ENCODE peak calls at places on chromosomes 6 and 20, in four cellular contexts. One of them, this sample, is unnamed.
A peak's percentile ranks its signal among the peaks of the same experiment; 100 is the strongest.

GRCh38 chr6:113414511-113414910 is 442.6 kb upstream of the MARCKS start:
- DNase-seq in WTC11: no peak
- DNase-seq in H1: no peak
- DNase-seq in SK-N-SH: peak; percentile 26
- DNase-seq in this sample: no peak

GRCh38 chr6:81962198-81962597 is 209.7 kb upstream of the TENT5A start:
- DNase-seq in WTC11: no peak
- DNase-seq in H1: no peak
- DNase-seq in SK-N-SH: no peak
- DNase-seq in this sample: no peak

GRCh38 chr6:27503436-27504030 is 30.6 kb upstream of the ZNF184 start:
- DNase-seq in WTC11: peak; percentile 86
- DNase-seq in H1: peak; percentile 96
- DNase-seq in SK-N-SH: peak; percentile 47
- DNase-seq in this sample: peak; percentile 92

GRCh38 chr20:47576516-47577033 is 74.9 kb downstream of the NCOA3 start:
- DNase-seq in WTC11: no peak
- DNase-seq in H1: no peak
- DNase-seq in SK-N-SH: peak; percentile 72
- DNase-seq in this sample: peak; percentile 77

GRCh38 chr20:23162887-23163286 is 76.8 kb upstream of the CD93 start:
- DNase-seq in WTC11: no peak
- DNase-seq in H1: peak; percentile 40
- DNase-seq in SK-N-SH: no peak
- DNase-seq in this sample: no peak

GRCh38 chr6:10313799-10314162 is 101.1 kb downstream of the TFAP2A start:
- DNase-seq in WTC11: no peak
- DNase-seq in H1: no peak
- DNase-seq in SK-N-SH: no peak
- DNase-seq in this sample: no peak

GRCh38 chr6:88048556-88048955 is 915 bp downstream of the SPACA1 start:
- DNase-seq in WTC11: no peak
- DNase-seq in H1: no peak
- DNase-seq in SK-N-SH: no peak
- DNase-seq in this sample: no peak

GRCh38 chr6:156396791-156397418 is 380.3 kb upstream of the ARID1B start:
- DNase-seq in WTC11: peak; percentile 47
- DNase-seq in H1: peak; percentile 63
- DNase-seq in SK-N-SH: no peak
- DNase-seq in this sample: no peak

GRCh38 chr6:141744194-141744925 is 388.4 kb upstream of the GJE1 start:
- DNase-seq in WTC11: no peak
- DNase-seq in H1: no peak
- DNase-seq in SK-N-SH: no peak
- DNase-seq in this sample: no peak

GRCh38 chr6:139841794-139842215 is 467.4 kb upstream of the CITED2 start:
- DNase-seq in WTC11: no peak
- DNase-seq in H1: no peak
- DNase-seq in SK-N-SH: no peak
- DNase-seq in this sample: no peak

GRCh38 chr6:143967861-143968498 is 40.1 kb downstream of the PLAGL1 start:
- DNase-seq in WTC11: no peak
- DNase-seq in H1: no peak
- DNase-seq in SK-N-SH: no peak
- DNase-seq in this sample: no peak

GRCh38 chr6:133682506-133683290 is 206.2 kb upstream of the TCF21 start:
- DNase-seq in WTC11: no peak
- DNase-seq in H1: no peak
- DNase-seq in SK-N-SH: no peak
- DNase-seq in this sample: no peak

GRCh38 chr6:97819680-97820079 is 536.7 kb upstream of the MMS22L start:
- DNase-seq in WTC11: no peak
- DNase-seq in H1: no peak
- DNase-seq in SK-N-SH: no peak
- DNase-seq in this sample: no peak

GRCh38 chr20:57410398-57411323 is 19.5 kb downstream of the RBM38 start:
- DNase-seq in WTC11: no peak
- DNase-seq in H1: no peak
- DNase-seq in SK-N-SH: no peak
- DNase-seq in this sample: no peak

GRCh38 chr6:112193535-112194051 is 60.8 kb downstream of the LAMA4 start:
- DNase-seq in WTC11: no peak
- DNase-seq in H1: no peak
- DNase-seq in SK-N-SH: no peak
- DNase-seq in this sample: no peak

GRCh38 chr6:32973144-32973854 is 4.9 kb downstream of the BRD2 start:
- DNase-seq in WTC11: peak; percentile 29
- DNase-seq in H1: peak; percentile 50
- DNase-seq in SK-N-SH: no peak
- DNase-seq in this sample: peak; percentile 49

GRCh38 chr20:13212750-13213149 is 8.3 kb upstream of the ISM1 start:
- DNase-seq in WTC11: no peak
- DNase-seq in H1: no peak
- DNase-seq in SK-N-SH: no peak
- DNase-seq in this sample: no peak

GRCh38 chr6:111951439-111952140 is 78.3 kb upstream of the FYN start:
- DNase-seq in WTC11: no peak
- DNase-seq in H1: no peak
- DNase-seq in SK-N-SH: no peak
- DNase-seq in this sample: no peak

GRCh38 chr6:107866606-107867301 is 42.6 kb upstream of the SCML4 start:
- DNase-seq in WTC11: no peak
- DNase-seq in H1: no peak
- DNase-seq in SK-N-SH: peak; percentile 51
- DNase-seq in this sample: peak; percentile 31

GRCh38 chr6:129364767-129365166 is 345.2 kb downstream of the ARHGAP18 start:
- DNase-seq in WTC11: no peak
- DNase-seq in H1: no peak
- DNase-seq in SK-N-SH: no peak
- DNase-seq in this sample: no peak

GRCh38 chr6:161226005-161226964 is 47.6 kb downstream of the AGPAT4 start:
- DNase-seq in WTC11: no peak
- DNase-seq in H1: no peak
- DNase-seq in SK-N-SH: no peak
- DNase-seq in this sample: peak; percentile 96

GRCh38 chr6:98904096-98904495 is 43.6 kb downstream of the FBXL4 start:
- DNase-seq in WTC11: no peak
- DNase-seq in H1: no peak
- DNase-seq in SK-N-SH: no peak
- DNase-seq in this sample: no peak

GRCh38 chr6:148002067-148002466 is 340.6 kb upstream of the SASH1 start:
- DNase-seq in WTC11: no peak
- DNase-seq in H1: no peak
- DNase-seq in SK-N-SH: no peak
- DNase-seq in this sample: no peak

GRCh38 chr20:63097336-63097831 is 90.6 kb upstream of the BHLHE23 start:
- DNase-seq in WTC11: peak; percentile 7
- DNase-seq in H1: peak; percentile 41
- DNase-seq in SK-N-SH: no peak
- DNase-seq in this sample: no peak

GRCh38 chr20:45822863-45823262 is 4.2 kb downstream of the TNNC2 start:
- DNase-seq in WTC11: no peak
- DNase-seq in H1: no peak
- DNase-seq in SK-N-SH: no peak
- DNase-seq in this sample: no peak

GRCh38 chr6:156577749-156578148 is 199.4 kb upstream of the ARID1B start:
- DNase-seq in WTC11: no peak
- DNase-seq in H1: no peak
- DNase-seq in SK-N-SH: no peak
- DNase-seq in this sample: no peak

GRCh38 chr6:5053864-5054426 is 31.2 kb upstream of the PPP1R3G start:
- DNase-seq in WTC11: no peak
- DNase-seq in H1: no peak
- DNase-seq in SK-N-SH: no peak
- DNase-seq in this sample: no peak

GRCh38 chr6:166581091-166581511 is 5.4 kb downstream of the RAMACL start:
- DNase-seq in WTC11: no peak
- DNase-seq in H1: no peak
- DNase-seq in SK-N-SH: no peak
- DNase-seq in this sample: no peak
- TF ChIP-seq TEAD4 in WTC11: no peak
- TF ChIP-seq TEAD4 in H1: no peak
- TF ChIP-seq TEAD4 in SK-N-SH: no peak
- TF ChIP-seq TEAD4 in this sample: no peak

GRCh38 chr6:43407296-43407695 is 20.0 kb upstream of the ABCC10 start:
- DNase-seq in WTC11: no peak
- DNase-seq in H1: no peak
- DNase-seq in SK-N-SH: no peak
- DNase-seq in this sample: no peak
- TF ChIP-seq TEAD4 in WTC11: no peak
- TF ChIP-seq TEAD4 in H1: no peak
- TF ChIP-seq TEAD4 in SK-N-SH: no peak
- TF ChIP-seq TEAD4 in this sample: no peak

DNA sequence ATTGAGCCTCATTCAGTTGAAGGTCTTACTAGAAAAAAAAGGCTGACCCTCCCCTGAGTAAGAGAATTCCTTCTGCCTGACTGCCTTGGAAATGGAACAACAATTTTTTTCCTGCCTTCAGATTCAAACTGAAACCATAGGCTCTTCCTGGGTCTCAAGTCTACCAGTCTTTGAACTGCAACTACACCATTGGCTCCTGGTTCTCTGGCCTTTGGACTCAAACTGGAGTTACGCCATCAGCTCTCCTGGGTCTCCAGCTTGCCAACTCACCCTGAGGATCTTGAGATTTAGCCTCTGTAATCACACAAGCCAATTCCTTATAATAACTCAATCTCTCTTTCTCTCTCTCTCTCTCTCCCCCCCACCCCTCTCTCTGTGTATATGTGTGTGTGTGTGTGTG is 36.0 kb upstream of the SNX9 start:
- DNase-seq in WTC11: no peak
- DNase-seq in H1: no peak
- DNase-seq in SK-N-SH: no peak
- DNase-seq in this sample: no peak
- TF ChIP-seq TEAD4 in WTC11: no peak
- TF ChIP-seq TEAD4 in H1: no peak
- TF ChIP-seq TEAD4 in SK-N-SH: no peak
- TF ChIP-seq TEAD4 in this sample: no peak

GRCh38 chr20:48875914-48876240 is 45.6 kb upstream of the ARFGEF2 start:
- DNase-seq in WTC11: no peak
- DNase-seq in H1: no peak
- DNase-seq in SK-N-SH: no peak
- DNase-seq in this sample: peak; percentile 33
- TF ChIP-seq TEAD4 in WTC11: no peak
- TF ChIP-seq TEAD4 in H1: no peak
- TF ChIP-seq TEAD4 in SK-N-SH: no peak
- TF ChIP-seq TEAD4 in this sample: no peak

GRCh38 chr6:125279961-125280360 is 21.8 kb downstream of the HDDC2 start:
- DNase-seq in WTC11: no peak
- DNase-seq in H1: no peak
- DNase-seq in SK-N-SH: no peak
- DNase-seq in this sample: no peak
- TF ChIP-seq TEAD4 in WTC11: no peak
- TF ChIP-seq TEAD4 in H1: no peak
- TF ChIP-seq TEAD4 in SK-N-SH: no peak
- TF ChIP-seq TEAD4 in this sample: no peak

DNA sequence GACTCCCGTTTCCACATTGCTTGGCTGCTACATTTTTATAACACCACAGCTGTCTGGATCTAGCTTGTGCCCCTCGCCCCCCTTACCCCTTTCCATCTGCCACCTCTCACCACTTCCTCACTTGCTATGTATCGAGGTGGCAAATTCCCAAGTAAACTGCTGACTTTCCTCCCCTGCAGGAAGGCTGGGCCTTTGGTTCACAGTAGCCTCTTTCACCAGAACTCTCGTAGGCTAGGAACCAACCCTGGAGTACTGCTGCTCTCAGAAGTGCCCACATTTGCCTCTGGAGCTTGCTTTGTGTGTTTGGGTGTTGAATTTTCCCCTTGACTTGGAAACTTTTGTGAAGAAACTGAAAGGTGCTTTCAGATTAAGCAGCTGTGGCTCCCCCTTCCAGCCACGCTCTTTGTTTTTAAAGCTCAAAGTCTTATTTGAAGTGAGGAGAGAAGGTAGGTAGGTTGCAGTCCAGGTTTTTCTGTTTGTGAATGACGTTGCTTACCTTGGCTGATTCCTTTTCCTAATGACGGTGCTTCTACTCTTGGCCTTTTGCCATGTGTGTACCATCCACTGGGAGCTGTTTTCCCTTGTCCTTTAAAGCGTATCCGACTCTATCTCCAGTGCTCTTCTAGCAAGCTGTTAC is 90.4 kb downstream of the CARMIL1 start:
- DNase-seq in WTC11: no peak
- DNase-seq in H1: no peak
- DNase-seq in SK-N-SH: no peak
- DNase-seq in this sample: no peak
- TF ChIP-seq TEAD4 in WTC11: no peak
- TF ChIP-seq TEAD4 in H1: no peak
- TF ChIP-seq TEAD4 in SK-N-SH: no peak
- TF ChIP-seq TEAD4 in this sample: no peak

GRCh38 chr6:153214439-153214838 is 83.4 kb upstream of the RGS17 start:
- DNase-seq in WTC11: no peak
- DNase-seq in H1: no peak
- DNase-seq in SK-N-SH: no peak
- DNase-seq in this sample: no peak
- TF ChIP-seq TEAD4 in WTC11: no peak
- TF ChIP-seq TEAD4 in H1: no peak
- TF ChIP-seq TEAD4 in SK-N-SH: no peak
- TF ChIP-seq TEAD4 in this sample: no peak

GRCh38 chr6:119346914-119347313 is 2.6 kb downstream of the MAN1A1 start:
- DNase-seq in WTC11: no peak
- DNase-seq in H1: no peak
- DNase-seq in SK-N-SH: no peak
- DNase-seq in this sample: no peak
- TF ChIP-seq TEAD4 in WTC11: no peak
- TF ChIP-seq TEAD4 in H1: no peak
- TF ChIP-seq TEAD4 in SK-N-SH: no peak
- TF ChIP-seq TEAD4 in this sample: no peak

DNA sequence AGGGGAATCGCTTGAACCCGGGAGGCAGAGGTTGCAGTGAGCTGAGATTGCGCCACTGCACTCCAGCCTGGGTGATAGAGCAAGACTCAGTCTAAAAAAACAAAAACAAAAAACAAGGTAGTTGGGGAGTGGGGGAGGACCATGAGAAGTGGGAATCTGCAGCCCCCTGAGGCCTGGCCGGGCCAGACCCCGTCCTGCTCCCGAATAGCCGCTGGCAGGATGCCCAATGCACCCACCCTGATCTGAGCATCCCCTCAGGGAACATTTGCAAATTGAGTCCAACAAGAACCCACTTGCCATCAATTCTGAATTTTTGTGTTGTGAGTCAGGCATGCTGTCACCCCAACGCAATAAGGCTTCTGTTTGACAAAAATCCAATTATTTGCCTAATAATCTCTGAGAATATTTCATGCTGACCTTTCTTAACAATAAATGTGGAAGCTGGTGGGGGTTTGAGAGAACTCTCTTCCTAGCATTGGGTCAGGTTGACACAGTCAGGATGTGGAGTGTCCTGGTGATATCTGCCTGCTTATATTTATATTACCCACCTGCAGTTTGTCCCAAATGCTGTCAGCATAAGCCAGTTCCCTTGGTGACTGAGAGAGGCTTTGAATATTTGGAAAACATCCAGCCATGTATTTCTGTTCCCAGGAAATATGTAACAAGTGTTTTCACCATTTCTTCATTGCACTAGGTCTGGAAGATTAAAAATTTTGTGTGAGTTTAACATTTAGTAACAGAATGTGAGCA is 28.4 kb upstream of the FRMD1 start:
- DNase-seq in WTC11: no peak
- DNase-seq in H1: no peak
- DNase-seq in SK-N-SH: peak; percentile 62
- DNase-seq in this sample: no peak
- TF ChIP-seq TEAD4 in WTC11: no peak
- TF ChIP-seq TEAD4 in H1: no peak
- TF ChIP-seq TEAD4 in SK-N-SH: no peak
- TF ChIP-seq TEAD4 in this sample: no peak

GRCh38 chr6:106247733-106248132 is 77.8 kb downstream of the ATG5 start:
- DNase-seq in WTC11: no peak
- DNase-seq in H1: no peak
- DNase-seq in SK-N-SH: no peak
- DNase-seq in this sample: no peak
- TF ChIP-seq TEAD4 in WTC11: no peak
- TF ChIP-seq TEAD4 in H1: no peak
- TF ChIP-seq TEAD4 in SK-N-SH: no peak
- TF ChIP-seq TEAD4 in this sample: no peak